ENCODE peak calls at places on chromosomes 6 and 20, in eight cellular contexts. U, G, J, A, N, H, S and M are unnamed samples.

GRCh38 chr6:73514746-73515110 is 6.1 kb downstream of the EEF1A1 start:
- DNase-seq in A (no peak), S (no peak), U (peak), H (no peak), N (peak), J (no peak), G (no peak), M (no peak)

GRCh38 chr6:127436578-127437110 is 22.5 kb downstream of the KIAA0408 start:
- DNase-seq in A (no peak), H (no peak), G (no peak), J (no peak), U (no peak), S (no peak), N (peak), M (no peak)

GRCh38 chr20:8194721-8195120 is 62.7 kb downstream of the PLCB1 start:
- DNase-seq in S (no peak), U (peak), H (no peak), J (no peak), A (no peak), N (no peak), G (no peak), M (no peak)

GRCh38 chr20:41086402-41087324 is 50.7 kb upstream of the PLCG1 start:
- DNase-seq in U (no peak), J (no peak), N (no peak), S (no peak), G (no peak), H (no peak), A (no peak), M (no peak)

GRCh38 chr6:89970609-89971337 is 76.5 kb downstream of the GJA10 start:
- DNase-seq in A (peak), N (peak), H (no peak), U (peak), J (peak), G (no peak), S (no peak), M (peak)

GRCh38 chr20:44209691-44210421 is 715 bp downstream of the OSER1 start:
- DNase-seq in J (peak), N (peak), U (no peak), G (no peak), A (peak), S (no peak), H (no peak), M (no peak)

GRCh38 chr6:87590989-87591388 is 1.1 kb downstream of the ORC3 start:
- DNase-seq in J (no peak), H (no peak), N (peak), G (no peak), A (no peak), U (no peak), S (no peak), M (no peak)

GRCh38 chr6:26124550-26125014 is 37.4 kb downstream of the HFE start:
- DNase-seq in N (peak), A (no peak), H (no peak), G (no peak), J (no peak), U (no peak), S (no peak), M (no peak)

GRCh38 chr6:144585217-144585814 is 300.2 kb downstream of the UTRN start:
- DNase-seq in S (no peak), N (peak), G (no peak), A (no peak), U (peak), J (peak), H (no peak), M (no peak)

GRCh38 chr6:40693767-40694166 is 106.6 kb upstream of the LRFN2 start:
- DNase-seq in H (no peak), G (no peak), A (no peak), U (no peak), N (no peak), S (no peak), J (no peak), M (no peak)

GRCh38 chr6:133761706-133762105 is 127.2 kb upstream of the TCF21 start:
- DNase-seq in J (no peak), N (peak), H (no peak), U (no peak), A (no peak), S (no peak), G (no peak), M (no peak)

GRCh38 chr6:14887986-14888574 is 357.8 kb upstream of the JARID2 start:
- DNase-seq in S (no peak), G (no peak), A (no peak), H (no peak), N (no peak), U (no peak), J (no peak), M (no peak)

GRCh38 chr6:5087389-5087788 is 2.2 kb downstream of the PPP1R3G start:
- DNase-seq in S (peak), J (no peak), U (no peak), A (peak), N (no peak), G (no peak), H (no peak), M (no peak)

GRCh38 chr6:144145546-144145945 is 4.8 kb upstream of the STX11 start:
- DNase-seq in H (no peak), A (no peak), J (no peak), U (no peak), G (no peak), N (peak), S (no peak), M (no peak)

DNA sequence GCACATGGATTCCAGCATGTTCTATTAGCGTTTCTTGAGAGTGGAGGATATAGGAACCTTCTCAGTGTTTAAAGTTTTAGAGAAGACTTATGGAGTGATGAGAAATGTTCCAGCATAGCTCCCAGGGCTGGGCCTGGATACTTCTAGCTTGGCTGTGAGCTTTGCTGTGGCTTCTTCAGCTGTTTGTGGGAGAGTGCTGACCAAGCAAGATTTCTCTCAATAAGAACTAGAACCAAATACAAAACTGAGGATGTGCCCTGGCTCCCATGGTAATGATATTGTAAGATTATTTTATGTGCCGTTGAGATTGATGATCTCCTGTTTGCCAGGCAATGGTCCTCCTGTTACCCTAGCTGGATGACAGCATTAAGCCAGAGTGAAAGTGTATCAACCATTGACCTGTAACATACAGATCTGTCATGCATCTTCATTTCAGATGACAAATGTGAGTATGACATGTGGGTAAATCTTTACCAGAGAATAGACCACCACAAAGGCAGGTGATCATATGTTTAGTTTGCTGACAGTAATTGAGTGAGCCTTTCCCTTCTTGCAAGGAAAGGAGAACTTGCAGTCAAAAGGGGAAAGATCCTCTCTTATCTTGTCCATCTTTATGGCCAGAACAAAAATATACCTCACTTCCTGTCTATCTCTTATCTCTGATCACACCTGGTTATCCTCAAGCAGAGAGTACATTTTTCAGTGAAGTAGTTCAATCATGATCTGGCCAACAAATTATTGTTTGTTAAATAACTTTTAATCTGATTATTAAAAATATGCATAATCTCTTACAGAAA is 180.1 kb downstream of the SLC24A3 start:
- DNase-seq in U (no peak), S (no peak), H (no peak), J (no peak), A (no peak), G (no peak), N (no peak), M (no peak)
- TF ChIP-seq CTCF in U (no peak), S (no peak), H (no peak), J (no peak), A (no peak), G (no peak), N (no peak), M (no peak)

GRCh38 chr6:1515781-1516180 is 93.9 kb upstream of the FOXC1 start:
- DNase-seq in A (no peak), U (no peak), J (no peak), H (no peak), G (no peak), N (no peak), S (no peak), M (no peak)

GRCh38 chr6:1516742-1517520 is 92.8 kb upstream of the FOXC1 start:
- DNase-seq in A (no peak), S (no peak), H (no peak), U (no peak), N (no peak), G (no peak), J (no peak), M (no peak)

GRCh38 chr6:1514078-1514477 is 95.6 kb upstream of the FOXC1 start:
- DNase-seq in G (no peak), A (no peak), H (no peak), S (no peak), U (no peak), N (no peak), J (no peak), M (no peak)

GRCh38 chr6:1513206-1513605 is 96.5 kb upstream of the FOXC1 start:
- DNase-seq in G (no peak), H (no peak), A (no peak), U (no peak), S (no peak), J (no peak), N (no peak), M (no peak)

GRCh38 chr6:1515280-1515679 is 94.4 kb upstream of the FOXC1 start:
- DNase-seq in H (no peak), J (no peak), S (no peak), U (no peak), N (no peak), G (no peak), A (no peak), M (no peak)
- TF ChIP-seq CTCF in H (no peak), J (no peak), S (no peak), U (no peak), N (no peak), G (no peak), A (no peak), M (no peak)

GRCh38 chr20:17636523-17637412 is 45.3 kb downstream of the RRBP1 start:
- DNase-seq in G (no peak), U (no peak), N (peak), J (peak), S (no peak), H (no peak), A (peak), M (no peak)
- TF ChIP-seq CTCF in G (no peak), U (no peak), N (peak), J (peak), S (no peak), H (no peak), A (no peak), M (no peak)

GRCh38 chr6:43247115-43247999 is 4.1 kb downstream of the TTBK1 start:
- DNase-seq in J (peak), A (peak), N (peak), S (peak), H (peak), G (peak), U (peak), M (peak)
- TF ChIP-seq CTCF in J (no peak), A (peak), N (no peak), S (no peak), H (no peak), G (no peak), U (no peak), M (no peak)

GRCh38 chr6:95318137-95318536 is 259.2 kb upstream of the MANEA start:
- DNase-seq in G (no peak), J (no peak), H (no peak), A (no peak), S (no peak), N (no peak), U (no peak), M (no peak)

GRCh38 chr6:95325858-95326257 is 251.5 kb upstream of the MANEA start:
- DNase-seq in G (no peak), A (no peak), H (no peak), N (no peak), J (no peak), S (no peak), U (no peak), M (no peak)

GRCh38 chr6:95321106-95321505 is 256.2 kb upstream of the MANEA start:
- DNase-seq in A (no peak), N (no peak), S (no peak), J (no peak), H (no peak), U (no peak), G (no peak), M (no peak)
- TF ChIP-seq CTCF in A (no peak), N (no peak), S (no peak), J (no peak), H (no peak), U (no peak), G (no peak), M (no peak)

DNA sequence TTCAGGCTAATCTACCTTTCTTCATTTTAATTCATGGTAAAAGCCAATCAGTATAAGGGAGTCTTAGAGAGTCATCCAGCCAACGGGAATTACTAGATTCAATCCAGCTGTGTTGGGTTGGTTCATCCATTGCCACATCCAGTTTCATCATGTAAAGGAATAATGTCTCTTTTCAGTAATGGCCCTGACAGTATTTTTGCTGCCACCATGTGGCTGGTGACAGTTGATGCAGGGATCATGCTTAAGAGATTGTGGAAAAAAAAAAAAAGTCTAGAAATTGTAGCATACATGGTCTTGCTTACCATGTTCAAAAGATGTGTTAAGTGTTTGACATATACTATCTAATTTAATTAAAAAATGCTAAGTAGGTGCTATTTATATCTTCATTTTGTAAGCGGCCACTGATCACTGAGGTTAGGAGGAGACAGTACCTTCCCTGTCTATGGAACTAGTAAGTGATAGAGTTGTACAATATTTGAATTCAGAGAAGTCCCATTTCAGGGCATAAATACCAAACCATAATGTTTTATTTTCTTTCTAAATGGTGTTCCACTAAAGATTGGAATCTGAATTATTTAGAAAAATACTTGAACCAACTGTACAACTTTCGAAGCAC is 135.9 kb downstream of the KHDRBS2 start:
- DNase-seq in S (no peak), J (peak), H (peak), G (no peak), A (peak), U (no peak), N (peak), M (no peak)
- TF ChIP-seq CTCF in S (peak), J (peak), H (peak), G (no peak), A (peak), U (peak), N (peak), M (peak)

DNA sequence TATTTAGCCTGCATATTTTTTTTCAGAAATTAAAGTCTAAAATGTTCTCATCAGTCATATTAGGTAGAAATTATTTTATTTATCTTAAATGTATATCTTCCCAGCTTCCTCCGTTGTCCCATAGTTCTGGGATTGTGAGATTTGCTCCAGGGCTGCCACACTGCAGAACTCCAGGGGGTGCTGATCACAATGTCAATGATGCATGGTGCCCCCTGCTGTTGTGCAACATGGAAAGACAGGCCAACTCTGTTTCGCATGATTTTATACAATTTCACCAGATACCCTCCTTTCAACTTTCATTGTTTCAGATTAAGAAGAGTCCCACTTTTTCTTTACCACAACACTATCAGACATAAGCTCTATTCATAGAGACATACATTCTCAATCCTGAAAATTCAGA is 35.9 kb downstream of the ID4 start:
- DNase-seq in S (no peak), N (no peak), H (no peak), G (no peak), A (no peak), J (no peak), U (no peak), M (no peak)
- TF ChIP-seq CTCF in S (no peak), N (no peak), H (no peak), G (no peak), A (no peak), J (peak), U (no peak), M (no peak)